ENCODE peak calls at places on chromosomes 4 and X, in four cellular contexts. Y is right lobe of liver, M is endothelial cell, C is fibroblast of lung. Q is an unnamed sample.

GRCh38 chrX:12702509-12703091 is 88.6 kb upstream of the PRPS2 start:
- DNase-seq in C (no peak), Y (no peak), M (peak), Q (peak)

GRCh38 chr4:39664828-39665731 is 26.4 kb upstream of the SMIM14 start:
- DNase-seq in C (peak), M (no peak), Y (no peak), Q (no peak)

GRCh38 chrX:132063862-132064261 is 40.8 kb downstream of the STK26 start:
- DNase-seq in Y (no peak), C (no peak), M (no peak), Q (no peak)

GRCh38 chrX:318068-318738 is 393 bp downstream of the GTPBP6 start:
- DNase-seq in C (peak), M (peak), Y (peak), Q (peak)

GRCh38 chrX:123738378-123738955 is 5.6 kb upstream of the THOC2 start:
- DNase-seq in C (no peak), Y (no peak), M (no peak), Q (no peak)

GRCh38 chr4:73245955-73246354 is 12.6 kb downstream of the ANKRD17 start:
- DNase-seq in C (no peak), M (no peak), Y (no peak), Q (no peak)

GRCh38 chr4:68076194-68076593 is 53.5 kb downstream of the TMPRSS11F start:
- DNase-seq in Y (no peak), C (no peak), M (no peak), Q (no peak)

GRCh38 chr4:56271121-56271520 is 116.2 kb downstream of the AASDH start:
- DNase-seq in C (no peak), M (no peak), Y (no peak), Q (no peak)

GRCh38 chr4:54234497-54235205 is 5.6 kb downstream of the PDGFRA start:
- DNase-seq in Y (no peak), C (no peak), M (no peak), Q (no peak)

GRCh38 chr4:37008199-37008598 is 236.3 kb upstream of the NWD2 start:
- DNase-seq in Y (no peak), C (peak), M (no peak), Q (no peak)

GRCh38 chr4:101348367-101348827 is 1.1 kb upstream of the PPP3CA start:
- DNase-seq in M (no peak), C (no peak), Y (no peak), Q (no peak)

GRCh38 chr4:87079967-87080366 is 140.5 kb downstream of the KLHL8 start:
- DNase-seq in C (no peak), Y (no peak), M (no peak), Q (no peak)

GRCh38 chr4:96342790-96343455 is 503.0 kb downstream of the PDHA2 start:
- DNase-seq in Y (no peak), M (no peak), C (no peak), Q (no peak)

GRCh38 chrX:97397371-97397770 is 513.7 kb downstream of the RPA4 start:
- DNase-seq in C (peak), Y (no peak), M (no peak), Q (no peak)

GRCh38 chrX:134761788-134762187 is 103.5 kb upstream of the PLAC1 start:
- DNase-seq in C (peak), M (no peak), Y (no peak), Q (no peak)

GRCh38 chr4:73142995-73143547 is 73.6 kb upstream of the COX18 start:
- DNase-seq in Y (no peak), M (no peak), C (peak), Q (no peak)

DNA sequence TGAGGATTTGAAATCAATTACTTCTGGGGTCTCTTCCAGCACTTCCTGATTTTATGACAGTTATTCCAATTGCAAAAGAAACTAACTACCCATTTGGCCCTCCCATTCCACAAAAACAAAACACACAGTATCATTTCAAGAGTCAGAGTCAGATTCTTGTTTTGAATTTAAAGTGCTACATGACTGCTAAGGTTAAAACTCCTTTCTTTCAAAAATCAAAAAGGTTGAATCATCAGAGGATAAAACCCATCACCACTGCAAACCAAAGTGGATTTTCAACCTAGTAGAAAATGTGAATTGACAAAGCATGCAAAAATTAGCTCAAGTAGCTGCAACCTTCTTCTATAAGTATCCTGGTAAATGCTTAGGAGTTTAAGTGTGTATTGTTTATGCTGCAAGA is 67.4 kb downstream of the DHX15 start:
- DNase-seq in Y (no peak), M (no peak), C (no peak), Q (no peak)
- TF ChIP-seq CTCF in Y (no peak), M (no peak), C (no peak), Q (no peak)

GRCh38 chr4:122826000-122826595 is 533 bp upstream of the FGF2 start:
- DNase-seq in M (no peak), Y (no peak), C (peak), Q (no peak)

GRCh38 chr4:122824616-122825015 is 2.0 kb upstream of the FGF2 start:
- DNase-seq in Y (no peak), C (no peak), M (no peak), Q (no peak)

GRCh38 chr4:122827899-122828601 is 1.4 kb downstream of the FGF2 start:
- DNase-seq in C (peak), Y (no peak), M (peak), Q (no peak)

GRCh38 chr4:122826596-122827257 is at the start of gene FGF2:
- DNase-seq in C (peak), M (peak), Y (peak), Q (peak)

GRCh38 chr4:122827258-122827887 is 742 bp downstream of the FGF2 start:
- DNase-seq in Y (peak), M (peak), C (peak), Q (peak)
- TF ChIP-seq CTCF in Y (no peak), M (no peak), C (peak), Q (no peak)

DNA sequence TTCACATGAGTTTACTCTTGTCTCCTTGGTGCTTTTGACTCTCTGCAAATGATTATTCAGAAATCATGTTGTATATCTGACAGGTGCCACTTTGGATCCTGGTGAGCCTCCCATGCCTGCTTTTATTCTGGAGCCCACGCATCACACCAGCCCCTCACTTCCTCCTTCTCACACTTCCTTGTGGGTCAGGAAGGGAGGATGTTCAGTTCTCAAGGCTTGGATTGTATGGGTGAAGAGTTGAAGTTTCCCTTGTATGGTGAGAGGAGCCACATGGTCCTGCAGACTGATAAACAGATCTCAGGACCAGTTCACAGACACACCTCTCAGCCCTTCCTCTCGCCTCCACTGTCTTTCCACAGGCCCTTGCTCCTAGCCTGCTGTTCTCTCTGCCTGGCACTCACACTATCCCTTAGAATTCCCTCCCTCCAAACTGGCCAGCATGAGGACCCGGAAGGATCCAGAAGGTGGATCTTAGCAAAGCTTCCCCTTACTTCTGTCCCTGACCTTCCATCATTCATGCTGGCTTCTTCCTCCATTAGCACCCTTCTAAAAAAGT is 92.1 kb downstream of the STK32B start:
- DNase-seq in M (no peak), C (no peak), Y (no peak), Q (no peak)
- TF ChIP-seq CTCF in M (no peak), C (no peak), Y (no peak), Q (no peak)

DNA sequence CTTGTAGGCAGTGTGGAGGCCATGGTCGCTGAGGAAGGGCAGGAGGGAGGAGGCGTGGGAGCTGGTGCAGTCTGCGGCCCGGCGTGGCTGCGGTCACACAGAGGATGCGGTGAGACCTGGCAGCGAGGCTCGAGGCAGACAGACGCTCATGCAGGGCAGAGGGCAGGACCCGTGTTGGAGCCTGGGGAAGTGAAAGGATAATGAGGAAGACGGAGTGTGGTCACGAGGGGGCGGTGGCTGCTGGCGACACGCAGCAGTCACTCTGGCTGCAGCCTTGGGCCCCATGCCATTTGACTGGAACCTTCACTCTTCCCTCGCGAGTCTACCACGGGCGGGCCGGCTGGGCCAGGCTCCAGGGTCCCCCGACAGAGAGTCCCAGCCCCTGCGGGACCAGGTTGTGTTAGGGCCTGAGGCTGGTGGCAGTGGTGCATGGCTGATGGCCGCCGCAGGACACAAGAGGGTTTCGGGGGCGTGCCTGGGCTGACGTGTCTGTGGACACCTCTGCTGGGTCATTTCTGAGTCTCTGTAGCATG is 68.8 kb upstream of the HGFAC start:
- DNase-seq in C (no peak), M (no peak), Y (peak), Q (no peak)
- TF ChIP-seq CTCF in C (no peak), M (no peak), Y (no peak), Q (no peak)

DNA sequence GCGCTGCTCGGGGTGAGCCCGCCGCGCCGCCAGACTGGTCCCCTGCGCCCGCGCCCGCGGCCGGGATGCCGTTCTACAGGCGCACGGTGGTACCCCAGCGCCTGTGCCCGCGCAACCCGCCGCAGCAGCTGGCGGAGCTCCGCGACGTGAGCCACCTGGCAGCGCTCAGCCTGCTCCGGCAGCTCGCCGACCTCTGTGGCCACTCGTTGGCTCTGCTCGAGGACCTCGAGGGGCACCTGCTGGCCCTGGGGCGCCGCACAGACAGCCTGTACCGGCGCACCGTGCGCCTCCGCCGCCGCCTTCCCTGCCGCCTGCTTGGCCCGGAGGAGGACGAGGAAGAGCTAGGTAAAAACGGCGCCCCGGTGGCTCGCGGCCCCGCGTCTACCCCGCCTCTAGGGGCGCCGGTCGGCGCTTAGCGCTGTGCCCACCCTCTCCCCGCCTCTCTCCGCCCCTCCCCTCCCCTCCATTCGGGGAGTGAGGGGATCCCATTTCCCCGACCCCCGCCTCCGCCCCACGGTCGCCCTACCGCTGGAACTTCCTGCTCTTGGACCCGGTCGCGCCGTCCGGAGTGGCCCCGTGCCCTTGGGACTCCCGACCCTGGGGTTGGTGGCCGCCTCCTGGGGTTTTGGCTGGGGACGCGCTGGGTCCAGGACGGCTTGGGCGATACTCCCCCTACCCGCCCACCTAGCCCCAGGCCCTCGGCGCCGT is 532 bp downstream of the NHSL2 start:
- DNase-seq in M (peak), Y (no peak), C (no peak), Q (peak)
- TF ChIP-seq CTCF in M (peak), Y (peak), C (no peak), Q (peak)

GRCh38 chr4:25443851-25444250 is 66.8 kb downstream of the ANAPC4 start:
- DNase-seq in M (no peak), Y (no peak), C (no peak), Q (no peak)

GRCh38 chr4:25442863-25443307 is 65.8 kb downstream of the ANAPC4 start:
- DNase-seq in M (no peak), Y (no peak), C (no peak), Q (no peak)

GRCh38 chr4:25440478-25441030 is 63.5 kb downstream of the ANAPC4 start:
- DNase-seq in M (no peak), Y (peak), C (peak), Q (no peak)

GRCh38 chr4:25439913-25440477 is 62.9 kb downstream of the ANAPC4 start:
- DNase-seq in M (peak), Y (peak), C (peak), Q (peak)

DNA sequence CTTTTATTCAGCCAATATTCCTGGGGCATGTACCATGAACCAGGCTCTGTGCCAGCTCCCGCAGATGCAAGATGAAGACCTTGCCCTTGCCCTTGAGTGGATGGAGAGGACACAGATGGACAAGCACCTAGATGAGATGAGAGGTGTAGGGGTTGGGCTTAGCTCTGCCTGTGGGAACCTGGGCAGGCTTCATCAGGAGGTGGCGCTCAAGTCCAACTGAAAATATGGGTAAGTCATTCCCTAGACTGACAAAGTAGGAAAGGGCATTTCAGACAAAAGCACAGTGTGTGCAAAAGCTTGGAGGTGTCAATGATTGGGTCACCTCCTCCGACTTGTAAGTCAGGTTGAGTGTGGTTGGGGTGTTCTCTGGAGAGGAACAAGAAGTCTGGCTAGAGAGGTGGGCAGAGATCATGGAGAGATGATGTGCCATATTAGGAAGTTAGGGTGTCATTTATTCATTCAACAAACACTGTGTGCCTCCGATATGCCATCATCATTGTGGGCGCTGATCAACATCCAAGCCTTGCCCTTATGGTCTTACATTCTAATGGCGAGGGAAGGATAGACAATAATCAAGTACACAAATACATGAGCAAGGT is 64.6 kb downstream of the ANAPC4 start:
- DNase-seq in M (peak), Y (peak), C (peak), Q (peak)
- TF ChIP-seq CTCF in M (peak), Y (peak), C (peak), Q (peak)